ENCODE peak calls at places on chromosomes 2 and 18, in six cellular contexts. R is endothelial cell; I is stromal cell of bone marrow; P is activated CD8-positive, alpha-beta T cell treated with anti-CD3 and anti-CD28 coated beads for 36 hours; S is foreskin fibroblast; U is dermis microvascular lymphatic vessel endothelial cell. L is an unnamed sample.

GRCh38 chr2:182548031-182548950 is 121.5 kb upstream of the PDE1A start:
- DNase-seq in R (no peak), S (peak), P (no peak), U (peak), I (no peak), L (no peak)

GRCh38 chr2:224561234-224562005 is 23.7 kb downstream of the CUL3 start:
- DNase-seq in S (no peak), R (no peak), P (no peak), I (no peak), U (no peak), L (no peak)

GRCh38 chr2:53130441-53130943 is 637.1 kb upstream of the CHAC2 start:
- DNase-seq in I (peak), R (no peak), U (no peak), S (peak), P (no peak), L (no peak)

GRCh38 chr18:46155652-46156051 is 51.5 kb downstream of the HAUS1 start:
- DNase-seq in P (peak), U (no peak), S (peak), R (no peak), I (peak), L (no peak)

GRCh38 chr18:46039967-46040746 is 31.9 kb downstream of the PSTPIP2 start:
- DNase-seq in R (no peak), P (no peak), S (no peak), U (no peak), I (no peak), L (no peak)

GRCh38 chr2:70994055-70994444 is 623 bp downstream of the TEX261 start:
- DNase-seq in R (no peak), S (peak), I (no peak), U (peak), P (peak), L (no peak)

GRCh38 chr18:43887491-43887890 is 610.2 kb upstream of the SYT4 start:
- DNase-seq in U (no peak), S (no peak), P (no peak), R (no peak), I (no peak), L (no peak)

GRCh38 chr2:108069515-108070310 is 83.4 kb downstream of the SLC5A7 start:
- DNase-seq in R (no peak), P (no peak), S (no peak), U (no peak), I (no peak), L (peak)

GRCh38 chr2:168139791-168140190 is 107.6 kb downstream of the STK39 start:
- DNase-seq in S (no peak), P (no peak), R (no peak), I (no peak), U (no peak), L (no peak)

GRCh38 chr2:21251216-21251971 is 127.6 kb downstream of the TDRD15 start:
- DNase-seq in R (no peak), I (no peak), U (peak), S (no peak), P (no peak), L (no peak)

GRCh38 chr2:54556659-54557121 is 100.6 kb downstream of the SPTBN1 start:
- DNase-seq in P (peak), R (no peak), U (no peak), I (no peak), S (peak), L (no peak)

GRCh38 chr2:172465417-172466334 is 38.3 kb downstream of the ITGA6 start:
- DNase-seq in U (peak), R (peak), I (peak), S (peak), P (peak), L (peak)

GRCh38 chr2:146597291-146597690 is 1247.5 kb upstream of the ACVR2A start:
- DNase-seq in R (no peak), P (no peak), I (no peak), S (no peak), U (no peak), L (no peak)

GRCh38 chr2:212863185-212863588 is 288.2 kb downstream of the IKZF2 start:
- DNase-seq in I (no peak), R (peak), P (peak), S (peak), U (peak), L (peak)

GRCh38 chr2:18991177-18992168 is 366.9 kb downstream of the OSR1 start:
- DNase-seq in U (peak), I (peak), S (peak), R (no peak), P (no peak), L (no peak)

GRCh38 chr2:232459419-232460035 is 3.6 kb downstream of the ALPI start:
- DNase-seq in S (no peak), I (no peak), P (no peak), U (no peak), R (no peak), L (no peak)

GRCh38 chr18:3593381-3593903 is 143.5 kb downstream of the TGIF1 start:
- DNase-seq in I (peak), U (peak), R (peak), S (peak), P (no peak), L (no peak)

GRCh38 chr2:216083464-216084279 is 2.0 kb downstream of the TMEM169 start:
- DNase-seq in I (no peak), S (no peak), R (no peak), U (no peak), P (peak), L (no peak)

GRCh38 chr18:48990497-48991298 is 39.9 kb upstream of the SMAD7 start:
- DNase-seq in I (peak), P (no peak), U (peak), S (peak), R (no peak), L (no peak)

GRCh38 chr2:121791253-121791652 is 35.8 kb downstream of the TSN start:
- DNase-seq in P (no peak), S (no peak), I (no peak), R (no peak), U (no peak), L (no peak)

GRCh38 chr2:26532301-26533250 is 54.7 kb upstream of the OTOF start:
- DNase-seq in R (no peak), P (no peak), I (no peak), U (no peak), S (no peak), L (no peak)

GRCh38 chr2:4420032-4420431 is 716.7 kb downstream of the DCDC2C start:
- DNase-seq in U (no peak), R (no peak), P (no peak), S (no peak), I (no peak), L (no peak)

GRCh38 chr18:63788447-63789096 is 13.4 kb downstream of the SERPINB7 start:
- DNase-seq in R (no peak), I (peak), S (peak), P (peak), U (peak), L (no peak)

L was measured in HuH-7.